ENCODE peak calls at places on chromosomes 13 and 19, in nine cellular contexts. D is left cardiac atrium; K is activated effector memory CD4-positive, alpha-beta T cell treated with anti-CD3 and anti-CD28 coated beads, Interleukin-2, amount 50 U/mL, for 16 hours; V is stimulated activated CD8-positive, alpha-beta memory T cell treated with anti-CD3 and anti-CD28 coated beads, Interleukin-4, amount 100 ng/mL, for 48 hours; Y is NCI-H774; Q is kidney tubule cell; T is stimulated activated naive CD4-positive, alpha-beta T cell; B is A549; E is ascending aorta. J is an unnamed sample.

GRCh38 chr19:4990306-4990705 is 21.4 kb downstream of the KDM4B start:
- DNase-seq in D (no peak), K (no peak), V (no peak), Y (no peak), Q (no peak), T (no peak), B (no peak), E (no peak), J (no peak)

GRCh38 chr19:13995017-13995728 is 10.9 kb downstream of the RFX1 start:
- DNase-seq in D (no peak), K (no peak), V (no peak), Y (no peak), Q (no peak), T (no peak), B (no peak), E (no peak), J (no peak)

GRCh38 chr13:103140001-103140671 is 73.9 kb upstream of the SLC10A2 start:
- DNase-seq in D (no peak), K (no peak), V (no peak), Y (no peak), Q (peak; percentile 46), T (no peak), B (peak; percentile 4), E (no peak), J (no peak)

GRCh38 chr13:113157929-113158747 is at the start of gene PROZ:
- DNase-seq in D (no peak), K (no peak), V (no peak), Y (no peak), Q (no peak), T (no peak), B (no peak), E (no peak), J (no peak)

GRCh38 chr13:36673838-36674326 is at the start of gene SERTM1:
- DNase-seq in D (peak; percentile 25), K (no peak), V (no peak), Y (peak; percentile 51), Q (peak; percentile 13), T (no peak), B (no peak), E (no peak), J (no peak)

GRCh38 chr13:40302351-40302750 is 364.1 kb downstream of the FOXO1 start:
- DNase-seq in D (no peak), K (no peak), V (no peak), Y (no peak), Q (no peak), T (no peak), B (no peak), E (no peak), J (no peak)

GRCh38 chr19:13146763-13147563 is 3.2 kb downstream of the STX10 start:
- DNase-seq in D (no peak), K (no peak), V (no peak), Y (no peak), Q (peak; percentile 37), T (no peak), B (no peak), E (peak; percentile 18), J (no peak)

GRCh38 chr19:9878511-9879196 is 43.5 kb downstream of the PIN1 start:
- DNase-seq in D (no peak), K (no peak), V (no peak), Y (no peak), Q (no peak), T (no peak), B (no peak), E (no peak), J (no peak)

GRCh38 chr19:39104104-39104708 is 20.0 kb downstream of the ACP7 start:
- DNase-seq in D (no peak), K (no peak), V (no peak), Y (no peak), Q (no peak), T (no peak), B (no peak), E (no peak), J (no peak)

GRCh38 chr19:2716722-2717637 is 4.2 kb downstream of the DIRAS1 start:
- DNase-seq in D (no peak), K (no peak), V (no peak), Y (no peak), Q (no peak), T (no peak), B (no peak), E (no peak), J (no peak)

GRCh38 chr19:1084024-1084868 is 10.9 kb downstream of the POLR2E start:
- DNase-seq in D (no peak), K (no peak), V (no peak), Y (no peak), Q (peak; percentile 77), T (no peak), B (no peak), E (no peak), J (no peak)

GRCh38 chr19:18118420-18119242 is 21.1 kb downstream of the MAST3 start:
- DNase-seq in D (no peak), K (no peak), V (no peak), Y (no peak), Q (no peak), T (no peak), B (no peak), E (no peak), J (no peak)

GRCh38 chr19:406999-407491 is 1.9 kb downstream of the C2CD4C start:
- DNase-seq in D (no peak), K (peak; percentile 37), V (no peak), Y (no peak), Q (no peak), T (no peak), B (no peak), E (no peak), J (no peak)

GRCh38 chr19:47663911-47664771 is 49.1 kb upstream of the EHD2 start:
- DNase-seq in D (peak; percentile 86), K (no peak), V (no peak), Y (no peak), Q (peak; percentile 80), T (no peak), B (peak; percentile 44), E (peak; percentile 73), J (no peak)

GRCh38 chr13:32585625-32586021 is 629 bp upstream of the PDS5B start:
- DNase-seq in D (no peak), K (peak; percentile 65), V (peak; percentile 32), Y (no peak), Q (peak; percentile 12), T (peak; percentile 2), B (no peak), E (no peak), J (peak; percentile 22)

GRCh38 chr13:79966502-79966901 is 374.4 kb downstream of the SPRY2 start:
- DNase-seq in D (no peak), K (no peak), V (no peak), Y (no peak), Q (peak; percentile 32), T (no peak), B (no peak), E (no peak), J (no peak)

GRCh38 chr13:110307697-110308376 is 753 bp downstream of the COL4A2 start:
- DNase-seq in D (no peak), K (no peak), V (no peak), Y (peak; percentile 59), Q (no peak), T (no peak), B (no peak), E (no peak), J (no peak)

GRCh38 chr13:21232196-21232595 is 55.7 kb downstream of the MRPL57 start:
- DNase-seq in D (no peak), K (no peak), V (no peak), Y (no peak), Q (no peak), T (no peak), B (no peak), E (no peak), J (no peak)

GRCh38 chr19:13979224-13979623 is 26.9 kb downstream of the RFX1 start:
- DNase-seq in D (no peak), K (no peak), V (no peak), Y (no peak), Q (no peak), T (no peak), B (no peak), E (no peak), J (no peak)

GRCh38 chr13:112346173-112346898 is 29.8 kb upstream of the SPACA7 start:
- DNase-seq in D (no peak), K (no peak), V (no peak), Y (peak; percentile 28), Q (peak; percentile 6), T (no peak), B (no peak), E (no peak), J (no peak)

GRCh38 chr19:29019403-29019802 is 193.5 kb downstream of the UQCRFS1 start:
- DNase-seq in D (no peak), K (no peak), V (no peak), Y (no peak), Q (no peak), T (no peak), B (no peak), E (no peak), J (no peak)

GRCh38 chr19:49920624-49921363 is 8.2 kb upstream of the ATF5 start:
- DNase-seq in D (no peak), K (no peak), V (no peak), Y (no peak), Q (no peak), T (no peak), B (no peak), E (no peak), J (no peak)

GRCh38 chr19:42540071-42540553 is 11.8 kb upstream of the CEACAM1 start:
- DNase-seq in D (no peak), K (peak; percentile 54), V (no peak), Y (peak; percentile 7), Q (no peak), T (no peak), B (no peak), E (no peak), J (no peak)

GRCh38 chr19:2302319-2303208 is 5.4 kb downstream of the LINGO3 start:
- DNase-seq in D (peak; percentile 72), K (no peak), V (peak; percentile 28), Y (no peak), Q (no peak), T (no peak), B (no peak), E (no peak), J (peak; percentile 69)

GRCh38 chr13:33606692-33607091 is 211.3 kb upstream of the RFC3 start:
- DNase-seq in D (no peak), K (no peak), V (no peak), Y (no peak), Q (no peak), T (no peak), B (no peak), E (no peak), J (no peak)

J was measured in memory B cell.